ENCODE peak calls at places on chromosomes 12 and 14, in seven cellular contexts. Z, K, I, Q, J, S and G are unnamed samples.

GRCh38 chr14:103687712-103688111 is 27.5 kb downstream of the XRCC3 start:
- DNase-seq in Z (no peak), Q (no peak), J (no peak), K (no peak), I (no peak), S (no peak), G (no peak)

GRCh38 chr12:11801643-11802042 is 152.2 kb downstream of the ETV6 start:
- DNase-seq in I (no peak), Q (no peak), S (no peak), K (no peak), J (no peak), Z (no peak), G (peak; percentile 27)

GRCh38 chr14:105682956-105683570 is 156.7 kb downstream of the TMEM121 start:
- DNase-seq in Z (no peak), S (no peak), Q (no peak), J (no peak), I (no peak), K (no peak), G (no peak)

GRCh38 chr12:27733052-27733656 is 22.5 kb downstream of the MRPS35 start:
- DNase-seq in K (no peak), Z (no peak), S (peak; percentile 66), J (peak; percentile 33), Q (no peak), I (peak; percentile 48), G (peak; percentile 45)

GRCh38 chr14:97198813-97199212 is 401.6 kb downstream of the VRK1 start:
- DNase-seq in J (no peak), K (no peak), Q (no peak), S (no peak), Z (no peak), I (no peak), G (no peak)

GRCh38 chr12:65881348-65881961 is 57.2 kb downstream of the HMGA2 start:
- DNase-seq in J (no peak), Q (peak; percentile 12), S (peak; percentile 85), Z (no peak), I (no peak), K (no peak), G (peak; percentile 65)

GRCh38 chr14:101064718-101065117 is 161.2 kb upstream of the RTL1 start:
- DNase-seq in K (no peak), Q (no peak), S (no peak), Z (no peak), I (no peak), J (no peak), G (no peak)

GRCh38 chr12:72076558-72076915 is 137.9 kb downstream of the TPH2 start:
- DNase-seq in J (no peak), Z (no peak), I (no peak), S (no peak), K (no peak), Q (no peak), G (no peak)

GRCh38 chr12:78004451-78005093 is 173.9 kb downstream of the NAV3 start:
- DNase-seq in J (no peak), Q (no peak), Z (no peak), I (no peak), S (no peak), K (no peak), G (no peak)

GRCh38 chr14:59900536-59900935 is 19.4 kb upstream of the LRRC9 start:
- DNase-seq in Z (no peak), J (no peak), Q (no peak), I (no peak), K (no peak), S (no peak), G (no peak)

GRCh38 chr12:92079054-92079385 is 66.6 kb downstream of the BTG1 start:
- DNase-seq in Z (no peak), I (no peak), J (no peak), K (no peak), S (peak; percentile 65), Q (no peak), G (no peak)

GRCh38 chr14:49173765-49174373 is 412.3 kb downstream of the RPS29 start:
- DNase-seq in K (peak; percentile 76), S (peak; percentile 76), Q (no peak), Z (no peak), I (peak; percentile 74), J (no peak), G (peak; percentile 86)

GRCh38 chr14:93989939-93990338 is 7.2 kb upstream of the CCDC197 start:
- DNase-seq in K (no peak), Q (no peak), Z (no peak), I (no peak), S (no peak), J (no peak), G (no peak)

GRCh38 chr12:88308825-88309224 is 166.7 kb downstream of the TMTC3 start:
- DNase-seq in I (no peak), Q (no peak), Z (no peak), J (no peak), S (peak; percentile 91), K (no peak), G (no peak)

GRCh38 chr14:94051115-94051514 is 25.0 kb downstream of the OTUB2 start:
- DNase-seq in Z (no peak), I (peak; percentile 65), S (peak; percentile 49), Q (no peak), J (no peak), K (peak; percentile 46), G (peak; percentile 43)

GRCh38 chr12:93167331-93167730 is 210.4 kb upstream of the NUDT4 start:
- DNase-seq in S (no peak), Z (no peak), J (no peak), K (no peak), I (no peak), Q (no peak), G (no peak)

GRCh38 chr12:52766351-52767019 is 10.7 kb downstream of the KRT76 start:
- DNase-seq in Z (no peak), I (no peak), J (no peak), Q (no peak), K (no peak), S (no peak), G (no peak)

GRCh38 chr14:88551094-88551870 is 3.5 kb downstream of the PTPN21 start:
- DNase-seq in J (no peak), Q (peak; percentile 55), K (peak; percentile 84), I (peak; percentile 75), S (peak; percentile 92), Z (no peak), G (peak; percentile 93)

GRCh38 chr12:27081668-27082091 is 698 bp downstream of the C12orf71 start:
- DNase-seq in Z (no peak), Q (no peak), K (no peak), I (no peak), S (peak; percentile 62), J (no peak), G (no peak)

GRCh38 chr12:62848418-62848817 is 86.5 kb downstream of the PPM1H start:
- DNase-seq in I (no peak), Z (no peak), K (no peak), J (no peak), Q (no peak), S (peak; percentile 74), G (no peak)

GRCh38 chr14:65258391-65258790 is 154.1 kb upstream of the FUT8 start:
- DNase-seq in I (no peak), Q (no peak), Z (no peak), K (no peak), J (no peak), S (peak; percentile 79), G (no peak)

GRCh38 chr12:13278249-13278787 is 81.8 kb downstream of the EMP1 start:
- DNase-seq in Q (peak; percentile 15), Z (peak; percentile 61), J (peak; percentile 50), I (peak; percentile 87), K (peak; percentile 69), S (peak; percentile 71), G (peak; percentile 74)

GRCh38 chr12:1474059-1474537 is 120.3 kb downstream of the FBXL14 start:
- DNase-seq in K (no peak), S (peak; percentile 97), I (peak; percentile 26), Q (no peak), J (no peak), Z (no peak), G (peak; percentile 44)

GRCh38 chr12:71024827-71025226 is 104.3 kb upstream of the PTPRR start:
- DNase-seq in Q (no peak), S (no peak), I (no peak), Z (no peak), K (no peak), J (no peak), G (no peak)

GRCh38 chr14:100448376-100448775 is 125.2 kb downstream of the SLC25A47 start:
- DNase-seq in I (no peak), J (no peak), S (no peak), Q (no peak), Z (no peak), K (no peak), G (no peak)

GRCh38 chr12:27969901-27970390 is 2.6 kb downstream of the PTHLH start:
- DNase-seq in Q (no peak), I (peak; percentile 75), K (no peak), S (peak; percentile 82), Z (no peak), J (peak; percentile 35), G (peak; percentile 81)

DNA sequence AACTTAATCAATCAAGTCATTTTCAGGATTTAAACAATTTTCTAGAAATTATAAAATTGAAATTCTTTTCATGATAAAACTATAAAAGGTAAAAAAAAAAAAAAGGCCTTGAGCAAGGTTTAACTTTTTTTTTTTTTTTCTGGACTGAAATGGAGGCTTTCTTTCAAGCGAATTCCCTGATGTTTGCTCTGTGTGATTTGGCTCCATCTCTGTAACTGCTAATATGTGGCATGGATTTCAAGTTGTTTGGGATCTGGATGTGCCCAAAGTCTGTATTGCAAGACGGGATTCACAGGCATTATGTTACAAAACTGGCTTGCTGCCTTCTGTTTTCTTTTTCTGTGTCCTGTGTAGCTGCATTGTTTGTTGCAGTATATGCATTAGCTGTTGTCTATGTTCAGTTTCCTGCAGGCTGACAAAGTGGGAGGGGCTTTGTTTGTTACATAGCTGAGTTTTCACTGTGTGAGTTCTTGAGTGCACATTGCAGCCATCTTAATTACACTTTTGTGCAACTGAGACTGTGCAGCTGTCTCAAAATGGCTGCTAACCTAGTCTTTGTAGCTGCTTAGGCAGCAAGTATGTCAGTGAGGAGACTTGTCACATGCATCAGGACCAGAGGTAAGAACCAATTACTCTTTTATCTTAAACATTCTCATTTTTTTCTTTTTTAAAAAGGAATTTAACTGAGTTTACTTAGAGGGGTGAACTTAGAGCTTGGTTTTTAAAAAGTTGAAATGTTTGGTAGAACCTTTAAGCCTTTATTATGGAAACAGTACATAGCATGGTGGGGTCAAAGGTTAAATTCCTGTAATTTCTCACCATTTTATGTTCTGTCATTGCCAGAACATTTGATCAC is 19.5 kb downstream of the ATF7IP start:
- DNase-seq in K (peak; percentile 73), J (peak; percentile 81), Z (no peak), I (peak; percentile 70), S (peak; percentile 77), Q (peak; percentile 56), G (peak; percentile 93)
- H3K27ac ChIP-seq in K (peak overlapping the region; percentile 66), J (peak overlapping the region; percentile 74), Z (peak overlapping the region; percentile 71), I (peak overlapping the region; percentile 91), S (peak overlapping the region; percentile 44), Q (peak overlapping the region; percentile 83), G (peak overlapping the region; percentile 85)

GRCh38 chr14:87063181-87063580 is 929.8 kb downstream of the GALC start:
- DNase-seq in Q (no peak), K (no peak), J (no peak), Z (no peak), I (no peak), S (no peak), G (no peak)
- H3K4me1 ChIP-seq in Q (no peaks in the 10 kb centered on the region), K (no peaks in the 10 kb centered on the region), J (no peaks in the 10 kb centered on the region), Z (no peaks in the 10 kb centered on the region), I (no peaks in the 10 kb centered on the region), S (no peaks in the 10 kb centered on the region), G (no peaks in the 10 kb centered on the region)

GRCh38 chr12:75760481-75761324 is 249.3 kb upstream of the KRR1 start:
- DNase-seq in J (no peak), S (no peak), Z (no peak), Q (no peak), I (no peak), K (no peak), G (no peak)
- H3K27ac ChIP-seq in J (no peak overlapping the region), S (peak overlapping the region; percentile 60), Z (no peak overlapping the region), Q (no peak overlapping the region), I (no peak overlapping the region), K (no peak overlapping the region), G (no peak overlapping the region)

GRCh38 chr12:84636801-84637285 is 275.8 kb downstream of the SLC6A15 start:
- DNase-seq in Z (no peak), S (peak; percentile 43), K (no peak), Q (no peak), J (no peak), I (no peak), G (no peak)
- H3K4me1 ChIP-seq in Z (no peaks in the 10 kb centered on the region), S (peaks cover 23% of the 10 kb centered on the region), K (no peaks in the 10 kb centered on the region), Q (no peaks in the 10 kb centered on the region), J (no peaks in the 10 kb centered on the region), I (no peaks in the 10 kb centered on the region), G (peaks cover under 1% of the 10 kb centered on the region)